ENCODE peak calls at places on chromosomes 3 and 15, in four cellular contexts. One of them, this sample, is unnamed.
A peak's percentile ranks its signal among the peaks of the same experiment; 100 is the strongest.

GRCh38 chr3:112143689-112144088 is 10.6 kb upstream of the GCSAM start:
- DNase-seq in lower lobe of right lung: no peak
- DNase-seq in HFFc6: no peak
- DNase-seq in lower leg skin: no peak
- DNase-seq in this sample: no peak

GRCh38 chr15:83324799-83325198 is 40.3 kb upstream of the BNC1 start:
- DNase-seq in lower lobe of right lung: no peak
- DNase-seq in HFFc6: no peak
- DNase-seq in lower leg skin: no peak
- DNase-seq in this sample: no peak

GRCh38 chr15:28899061-28899738 is 13.4 kb downstream of the APBA2 start:
- DNase-seq in lower lobe of right lung: peak; percentile 19
- DNase-seq in HFFc6: no peak
- DNase-seq in lower leg skin: no peak
- DNase-seq in this sample: no peak

GRCh38 chr3:175041369-175041768 is 182.2 kb downstream of the NAALADL2 start:
- DNase-seq in lower lobe of right lung: no peak
- DNase-seq in lower leg skin: no peak
- DNase-seq in HFFc6: peak; percentile 3
- DNase-seq in this sample: no peak

GRCh38 chr3:101484805-101485620 is 28.0 kb downstream of the SENP7 start:
- DNase-seq in lower leg skin: no peak
- DNase-seq in HFFc6: peak; percentile 55
- DNase-seq in lower lobe of right lung: no peak
- DNase-seq in this sample: no peak

GRCh38 chr3:151169700-151170224 is 33.3 kb downstream of the GPR171 start:
- DNase-seq in lower leg skin: peak; percentile 88
- DNase-seq in HFFc6: no peak
- DNase-seq in lower lobe of right lung: peak; percentile 79
- DNase-seq in this sample: no peak

GRCh38 chr15:73922186-73923151 is 3.8 kb upstream of the LOXL1 start:
- DNase-seq in lower leg skin: no peak
- DNase-seq in lower lobe of right lung: peak; percentile 43
- DNase-seq in HFFc6: no peak
- DNase-seq in this sample: no peak

GRCh38 chr15:43794269-43795037 is 2.3 kb downstream of the SERF2 start:
- DNase-seq in HFFc6: peak; percentile 82
- DNase-seq in lower lobe of right lung: no peak
- DNase-seq in lower leg skin: no peak
- DNase-seq in this sample: no peak

GRCh38 chr15:41417418-41417811 is 520 bp downstream of the RTF1 start:
- DNase-seq in HFFc6: no peak
- DNase-seq in lower lobe of right lung: no peak
- DNase-seq in lower leg skin: peak; percentile 89
- DNase-seq in this sample: no peak

GRCh38 chr3:157070600-157070999 is 89.3 kb downstream of the CCNL1 start:
- DNase-seq in lower lobe of right lung: no peak
- DNase-seq in HFFc6: no peak
- DNase-seq in lower leg skin: no peak
- DNase-seq in this sample: no peak

GRCh38 chr3:157070186-157070585 is 89.8 kb downstream of the CCNL1 start:
- DNase-seq in lower lobe of right lung: no peak
- DNase-seq in HFFc6: no peak
- DNase-seq in lower leg skin: no peak
- DNase-seq in this sample: no peak

GRCh38 chr3:157073810-157074209 is 86.1 kb downstream of the CCNL1 start:
- DNase-seq in lower leg skin: no peak
- DNase-seq in lower lobe of right lung: no peak
- DNase-seq in HFFc6: peak; percentile 93
- DNase-seq in this sample: no peak

GRCh38 chr3:157069406-157069805 is 90.5 kb downstream of the CCNL1 start:
- DNase-seq in HFFc6: no peak
- DNase-seq in lower lobe of right lung: no peak
- DNase-seq in lower leg skin: no peak
- DNase-seq in this sample: no peak

GRCh38 chr3:157071744-157072525 is 88.0 kb downstream of the CCNL1 start:
- DNase-seq in HFFc6: no peak
- DNase-seq in lower lobe of right lung: no peak
- DNase-seq in lower leg skin: no peak
- DNase-seq in this sample: no peak
- TF ChIP-seq CTCF in HFFc6: no peak
- TF ChIP-seq CTCF in lower lobe of right lung: no peak
- TF ChIP-seq CTCF in lower leg skin: no peak
- TF ChIP-seq CTCF in this sample: no peak

GRCh38 chr3:9809239-9809614 is 835 bp upstream of the TTLL3 start:
- DNase-seq in HFFc6: no peak
- DNase-seq in lower leg skin: no peak
- DNase-seq in lower lobe of right lung: no peak
- DNase-seq in this sample: no peak

GRCh38 chr3:9806688-9807589 is 3.1 kb upstream of the TTLL3 start:
- DNase-seq in lower leg skin: no peak
- DNase-seq in HFFc6: no peak
- DNase-seq in lower lobe of right lung: no peak
- DNase-seq in this sample: no peak

GRCh38 chr3:9809615-9810356 is at the start of gene TTLL3:
- DNase-seq in HFFc6: peak; percentile 48
- DNase-seq in lower lobe of right lung: peak; percentile 89
- DNase-seq in lower leg skin: peak; percentile 95
- DNase-seq in this sample: peak; percentile 89

GRCh38 chr3:9807981-9808344 is 2.1 kb upstream of the TTLL3 start:
- DNase-seq in lower leg skin: no peak
- DNase-seq in lower lobe of right lung: no peak
- DNase-seq in HFFc6: no peak
- DNase-seq in this sample: no peak

GRCh38 chr3:9808345-9809037 is 1.6 kb upstream of the TTLL3 start:
- DNase-seq in lower leg skin: no peak
- DNase-seq in lower lobe of right lung: no peak
- DNase-seq in HFFc6: peak; percentile 50
- DNase-seq in this sample: no peak
- TF ChIP-seq CTCF in lower leg skin: no peak
- TF ChIP-seq CTCF in lower lobe of right lung: peak; percentile 14
- TF ChIP-seq CTCF in HFFc6: peak; percentile 66
- TF ChIP-seq CTCF in this sample: peak; percentile 35

DNA sequence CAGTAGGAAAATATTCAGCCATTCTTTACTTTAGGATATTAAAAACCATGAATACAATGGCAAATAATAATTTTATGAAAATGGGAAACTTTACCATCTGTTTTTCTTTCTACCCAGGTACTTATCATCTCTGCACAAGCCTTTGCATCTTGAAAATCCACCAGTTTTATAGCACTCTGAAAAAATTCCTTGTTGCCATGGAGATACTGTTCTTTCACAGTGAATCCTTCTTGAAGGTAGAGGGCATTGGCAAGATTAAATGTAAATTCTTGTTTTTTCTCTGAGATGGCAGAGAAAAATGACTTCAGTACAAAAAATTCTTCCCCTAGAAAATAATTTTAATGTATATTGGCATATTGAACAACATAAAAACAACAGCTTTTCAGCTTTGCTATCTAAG is 6.9 kb downstream of the SERPINI2 start:
- DNase-seq in lower leg skin: no peak
- DNase-seq in HFFc6: no peak
- DNase-seq in lower lobe of right lung: no peak
- DNase-seq in this sample: no peak
- TF ChIP-seq CTCF in lower leg skin: no peak
- TF ChIP-seq CTCF in HFFc6: no peak
- TF ChIP-seq CTCF in lower lobe of right lung: no peak
- TF ChIP-seq CTCF in this sample: no peak

GRCh38 chr3:179695672-179696313 is 43.0 kb downstream of the USP13 start:
- DNase-seq in lower lobe of right lung: no peak
- DNase-seq in HFFc6: no peak
- DNase-seq in lower leg skin: no peak
- DNase-seq in this sample: no peak
- TF ChIP-seq CTCF in lower lobe of right lung: no peak
- TF ChIP-seq CTCF in HFFc6: no peak
- TF ChIP-seq CTCF in lower leg skin: no peak
- TF ChIP-seq CTCF in this sample: no peak

GRCh38 chr15:33810806-33811205 is 157.5 kb upstream of the CHRM5 start:
- DNase-seq in lower leg skin: no peak
- DNase-seq in lower lobe of right lung: no peak
- DNase-seq in HFFc6: no peak
- DNase-seq in this sample: no peak

GRCh38 chr15:33807665-33808064 is 160.6 kb upstream of the CHRM5 start:
- DNase-seq in lower lobe of right lung: no peak
- DNase-seq in lower leg skin: no peak
- DNase-seq in HFFc6: no peak
- DNase-seq in this sample: no peak

GRCh38 chr15:33808720-33809119 is 159.6 kb upstream of the CHRM5 start:
- DNase-seq in lower leg skin: no peak
- DNase-seq in HFFc6: no peak
- DNase-seq in lower lobe of right lung: no peak
- DNase-seq in this sample: no peak

GRCh38 chr15:33810083-33810595 is 158.2 kb upstream of the CHRM5 start:
- DNase-seq in HFFc6: no peak
- DNase-seq in lower lobe of right lung: no peak
- DNase-seq in lower leg skin: no peak
- DNase-seq in this sample: no peak
- TF ChIP-seq CTCF in HFFc6: no peak
- TF ChIP-seq CTCF in lower lobe of right lung: no peak
- TF ChIP-seq CTCF in lower leg skin: no peak
- TF ChIP-seq CTCF in this sample: no peak

GRCh38 chr3:191244242-191244867 is 45.3 kb downstream of the OSTN start:
- DNase-seq in lower leg skin: no peak
- DNase-seq in HFFc6: no peak
- DNase-seq in lower lobe of right lung: no peak
- DNase-seq in this sample: no peak
- TF ChIP-seq CTCF in lower leg skin: no peak
- TF ChIP-seq CTCF in HFFc6: peak; percentile 81
- TF ChIP-seq CTCF in lower lobe of right lung: peak; percentile 57
- TF ChIP-seq CTCF in this sample: peak; percentile 63

DNA sequence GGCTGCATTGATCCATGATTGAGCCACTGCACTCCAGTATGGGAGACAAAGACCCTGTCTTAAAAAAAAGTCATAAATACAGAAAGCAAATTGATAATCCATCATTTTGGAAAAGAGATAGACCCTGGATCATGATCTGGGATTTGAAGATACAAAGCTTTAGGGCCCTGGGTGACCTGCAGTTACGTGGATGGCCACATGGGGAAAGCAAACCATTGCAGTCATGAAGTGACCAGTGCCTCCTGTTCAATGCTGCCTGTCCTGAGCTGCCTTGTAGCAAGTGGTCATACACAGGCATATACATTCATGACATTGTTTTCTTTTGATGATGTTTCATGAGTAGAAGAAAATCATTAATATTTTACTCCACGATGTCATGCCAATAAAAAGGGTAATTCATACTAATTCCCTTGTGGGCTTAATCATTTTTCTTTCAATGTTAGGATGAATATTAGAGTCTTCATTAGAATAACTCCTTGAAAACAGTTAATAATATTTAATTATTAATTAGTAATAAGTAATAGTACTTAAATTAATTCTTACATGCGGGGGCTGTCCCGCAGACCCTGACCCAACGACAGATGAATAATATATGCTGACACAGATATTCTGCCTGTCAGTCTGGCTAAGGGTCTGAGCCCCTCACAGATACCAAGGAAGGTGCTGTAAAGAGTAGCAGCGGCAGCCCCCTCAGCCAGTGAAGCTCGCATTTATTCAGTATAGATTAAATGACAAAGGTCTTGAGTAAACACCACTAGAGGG is 109.0 kb upstream of the UNC13C start:
- DNase-seq in HFFc6: peak; percentile 1
- DNase-seq in lower lobe of right lung: no peak
- DNase-seq in lower leg skin: no peak
- DNase-seq in this sample: no peak
- TF ChIP-seq CTCF in HFFc6: peak; percentile 32
- TF ChIP-seq CTCF in lower lobe of right lung: no peak
- TF ChIP-seq CTCF in lower leg skin: no peak
- TF ChIP-seq CTCF in this sample: peak; percentile 25

DNA sequence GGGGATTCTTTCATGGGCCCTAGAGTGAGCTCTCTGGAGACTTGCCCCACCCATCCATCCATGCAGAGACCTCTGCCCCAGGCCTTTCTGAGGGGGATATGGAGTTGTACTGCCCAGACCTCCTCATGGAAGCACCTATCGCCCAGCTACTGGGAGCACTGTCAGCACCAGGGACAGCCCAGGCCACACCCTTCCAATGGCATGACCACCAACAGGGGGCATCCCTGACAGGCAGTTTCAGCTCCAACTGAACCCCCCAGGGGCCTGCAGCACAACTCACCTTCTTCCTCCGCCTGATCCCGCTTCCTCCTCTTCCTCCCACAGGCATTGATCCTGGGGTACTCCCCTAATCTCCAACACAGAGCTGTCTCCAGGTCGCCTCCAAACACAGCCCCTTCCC is 21.8 kb downstream of the MRPS11 start:
- DNase-seq in HFFc6: no peak
- DNase-seq in lower lobe of right lung: no peak
- DNase-seq in lower leg skin: no peak
- DNase-seq in this sample: no peak
- TF ChIP-seq CTCF in HFFc6: peak; percentile 41
- TF ChIP-seq CTCF in lower lobe of right lung: no peak
- TF ChIP-seq CTCF in lower leg skin: no peak
- TF ChIP-seq CTCF in this sample: no peak